ENCODE peak calls at places on chromosomes 12 and 14, in five cellular contexts. T is NCI-H82; O is stimulated activated CD4-positive, alpha-beta T cell treated with anti-CD3 and anti-CD28 coated beads, TNF-alpha, amount 100 ng/mL, for 1 hour; A is T-cell; P is SW480. G is an unnamed sample.

GRCh38 chr14:53064461-53064860 is 88.7 kb downstream of the DDHD1 start:
- DNase-seq in P (no peak), T (no peak), A (no peak), O (no peak), G (no peak)

GRCh38 chr14:50366115-50366514 is 30.6 kb downstream of the CDKL1 start:
- DNase-seq in A (no peak), P (no peak), O (no peak), T (no peak), G (no peak)

GRCh38 chr14:36207500-36207899 is 31.0 kb upstream of the PTCSC3 start:
- DNase-seq in P (peak; percentile 25), A (no peak), T (peak; percentile 5), O (no peak), G (no peak)

GRCh38 chr12:107662431-107662830 is 23.2 kb upstream of the PWP1 start:
- DNase-seq in T (no peak), O (no peak), P (no peak), A (no peak), G (no peak)

GRCh38 chr12:68932701-68933563 is at the start of gene CPM:
- DNase-seq in P (peak; percentile 52), A (peak; percentile 72), O (peak; percentile 9), T (peak; percentile 78), G (peak; percentile 71)

GRCh38 chr12:79927772-79928474 is 7.0 kb downstream of the PPP1R12A start:
- DNase-seq in T (no peak), O (peak; percentile 10), A (peak; percentile 60), P (peak; percentile 7), G (no peak)

GRCh38 chr14:64873506-64874220 is 6.0 kb downstream of the SPTB start:
- DNase-seq in O (no peak), P (no peak), T (no peak), A (no peak), G (no peak)

GRCh38 chr12:117596968-117597367 is 235.5 kb upstream of the NOS1 start:
- DNase-seq in A (no peak), P (no peak), O (no peak), T (peak; percentile 89), G (no peak)

GRCh38 chr14:104582649-104583048 is 3.1 kb downstream of the C14orf180 start:
- DNase-seq in P (no peak), A (no peak), O (no peak), T (peak; percentile 34), G (peak; percentile 79)

GRCh38 chr12:108559748-108560147 is 1.2 kb downstream of the SART3 start:
- DNase-seq in O (no peak), A (no peak), P (no peak), T (no peak), G (no peak)

GRCh38 chr12:24360461-24360860 is 411.0 kb upstream of the SOX5 start:
- DNase-seq in O (no peak), A (no peak), P (no peak), T (no peak), G (no peak)

GRCh38 chr12:81085832-81086231 is 8.0 kb downstream of the ACSS3 start:
- DNase-seq in A (no peak), P (no peak), O (no peak), T (no peak), G (no peak)

GRCh38 chr14:53888535-53889386 is 67.9 kb downstream of the BMP4 start:
- DNase-seq in A (no peak), O (no peak), T (no peak), P (peak; percentile 67), G (no peak)

GRCh38 chr14:102390064-102390463 is 27.3 kb downstream of the TECPR2 start:
- DNase-seq in O (no peak), T (no peak), P (no peak), A (no peak), G (no peak)

GRCh38 chr12:50918584-50919316 is 33.6 kb upstream of the HIGD1C start:
- DNase-seq in T (peak; percentile 85), O (no peak), P (no peak), A (no peak), G (peak; percentile 41)

GRCh38 chr12:70052931-70053497 is 190.2 kb upstream of the CNOT2 start:
- DNase-seq in T (no peak), P (peak; percentile 73), A (no peak), O (no peak), G (no peak)

GRCh38 chr14:101689039-101689501 is 72.4 kb upstream of the PPP2R5C start:
- DNase-seq in T (no peak), O (no peak), A (no peak), P (no peak), G (no peak)

GRCh38 chr12:45681469-45681868 is 48.0 kb upstream of the ARID2 start:
- DNase-seq in O (no peak), A (no peak), P (no peak), T (no peak), G (no peak)

GRCh38 chr14:77023001-77023996 is 5.2 kb downstream of the IRF2BPL start:
- DNase-seq in A (no peak), P (peak; percentile 88), O (no peak), T (peak; percentile 84), G (no peak)

GRCh38 chr12:79546461-79547043 is 144.2 kb downstream of the PAWR start:
- DNase-seq in A (no peak), O (no peak), T (no peak), P (no peak), G (no peak)

GRCh38 chr12:46187023-46187422 is 81.8 kb downstream of the SLC38A1 start:
- DNase-seq in T (no peak), A (no peak), O (no peak), P (no peak), G (no peak)

GRCh38 chr12:49987620-49988303 is 15.0 kb downstream of the AQP6 start:
- DNase-seq in T (no peak), P (no peak), A (no peak), O (no peak), G (no peak)

GRCh38 chr14:52650774-52651173 is 44.6 kb downstream of the ERO1A start:
- DNase-seq in O (no peak), P (no peak), T (peak; percentile 39), A (no peak), G (peak; percentile 26)

GRCh38 chr12:70028515-70028914 is 203.5 kb downstream of the MYRFL start:
- DNase-seq in P (no peak), A (no peak), O (no peak), T (no peak), G (no peak)

GRCh38 chr14:69091695-69092094 is 61.2 kb downstream of the DCAF5 start:
- DNase-seq in P (no peak), T (no peak), O (no peak), A (no peak), G (no peak)

GRCh38 chr14:36177489-36177888 is 967 bp upstream of the PTCSC3 start:
- DNase-seq in O (no peak), A (no peak), P (no peak), T (no peak), G (no peak)

GRCh38 chr14:75158843-75159614 is 17.4 kb downstream of the TMED10 start:
- DNase-seq in O (no peak), A (no peak), T (no peak), P (no peak), G (no peak)

GRCh38 chr14:44961151-44961729 is 507 bp downstream of the KLHL28 start:
- DNase-seq in O (peak; percentile 15), P (peak; percentile 36), T (peak; percentile 83), A (peak; percentile 73), G (peak; percentile 57)

GRCh38 chr12:92539966-92540791 is 162.6 kb upstream of the PLEKHG7 start:
- DNase-seq in A (no peak), P (peak; percentile 7), T (no peak), O (no peak), G (no peak)

GRCh38 chr12:52291267-52291935 is at the start of gene KRT81:
- DNase-seq in A (no peak), P (no peak), T (no peak), O (no peak), G (no peak)

GRCh38 chr12:130031571-130032189 is 127.9 kb upstream of the TMEM132D start:
- DNase-seq in T (peak; percentile 71), O (no peak), A (peak; percentile 35), P (peak; percentile 39), G (peak; percentile 84)

GRCh38 chr12:48717252-48717695 is 767 bp upstream of the CCNT1 start:
- DNase-seq in T (peak; percentile 31), A (no peak), P (no peak), O (no peak), G (no peak)

GRCh38 chr14:63727736-63728728 is at the start of gene SGPP1:
- DNase-seq in T (peak; percentile 89), A (peak; percentile 82), O (peak; percentile 39), P (peak; percentile 76), G (peak; percentile 89)

GRCh38 chr12:93197067-93197593 is 180.6 kb upstream of the NUDT4 start:
- DNase-seq in O (no peak), A (no peak), T (no peak), P (peak; percentile 9), G (no peak)

GRCh38 chr14:26138764-26139445 is 458.9 kb downstream of the NOVA1 start:
- DNase-seq in A (no peak), P (no peak), O (no peak), T (peak; percentile 27), G (no peak)

GRCh38 chr12:9114946-9115345 is 773 bp downstream of the A2M start:
- DNase-seq in O (no peak), P (no peak), A (no peak), T (no peak), G (no peak)

GRCh38 chr14:64763801-64764511 is 59.7 kb downstream of the PLEKHG3 start:
- DNase-seq in P (no peak), O (no peak), A (no peak), T (peak; percentile 76), G (peak; percentile 70)

GRCh38 chr14:76884853-76885276 is 58.7 kb downstream of the LRRC74A start:
- DNase-seq in T (no peak), O (no peak), P (no peak), A (no peak), G (no peak)